ENCODE peak calls at places on chromosomes 5 and 9, in ten cellular contexts. P is heart left ventricle; T is RWPE1; M is tibial nerve; J is HL-60; A is uterus; O is pancreas; I is CD4-positive, alpha-beta memory T cell; C is breast epithelium; E is IMR-90. N is an unnamed sample.

GRCh38 chr5:32278403-32278802 is 34.3 kb downstream of the MTMR12 start:
- DNase-seq in A (no peak), O (no peak), I (peak), C (no peak), T (no peak), E (peak), J (no peak), M (no peak), P (no peak), N (no peak)

GRCh38 chr5:140916325-140916724 is 9.8 kb upstream of the PCDHAC1 start:
- DNase-seq in E (no peak), T (no peak), O (no peak), M (no peak), J (no peak), P (no peak), A (no peak), I (no peak), C (no peak), N (no peak)

GRCh38 chr5:443239-444151 is 519 bp downstream of the EXOC3 start:
- DNase-seq in I (peak), O (peak), E (no peak), T (peak), C (no peak), P (peak), A (peak), M (no peak), J (peak), N (peak)

GRCh38 chr9:21781656-21782055 is 20.8 kb upstream of the MTAP start:
- DNase-seq in P (no peak), A (no peak), C (no peak), I (no peak), O (no peak), J (no peak), M (no peak), T (no peak), E (no peak), N (no peak)

GRCh38 chr5:71482132-71482531 is 26.7 kb downstream of the BDP1 start:
- DNase-seq in O (no peak), T (peak), E (peak), P (no peak), C (peak), I (no peak), M (no peak), A (no peak), J (no peak), N (no peak)

GRCh38 chr9:133058051-133058450 is 3.7 kb upstream of the CEL start:
- DNase-seq in I (no peak), M (no peak), J (no peak), E (no peak), A (no peak), O (no peak), T (no peak), C (no peak), P (no peak), N (no peak)

GRCh38 chr5:125890387-125890955 is 532.7 kb upstream of the GRAMD2B start:
- DNase-seq in C (no peak), A (no peak), E (no peak), P (no peak), M (no peak), O (no peak), I (no peak), J (no peak), T (peak), N (no peak)

GRCh38 chr5:138149530-138149929 is 10.3 kb upstream of the NME5 start:
- DNase-seq in P (no peak), T (peak), J (no peak), M (no peak), C (no peak), A (no peak), O (no peak), I (no peak), E (peak), N (no peak)

GRCh38 chr5:146909496-146910068 is 31.0 kb upstream of the PPP2R2B start:
- DNase-seq in E (no peak), C (no peak), T (no peak), I (no peak), A (no peak), J (no peak), O (no peak), M (no peak), P (no peak), N (no peak)

GRCh38 chr9:137457406-137458193 is 1.5 kb downstream of the NSMF start:
- DNase-seq in T (no peak), I (no peak), J (no peak), M (no peak), P (peak), E (no peak), O (peak), A (peak), C (no peak), N (no peak)

GRCh38 chr9:91162784-91163440 is 198.8 kb downstream of the AUH start:
- DNase-seq in A (no peak), J (peak), M (no peak), O (no peak), I (peak), P (no peak), E (no peak), C (no peak), T (no peak), N (peak)

DNA sequence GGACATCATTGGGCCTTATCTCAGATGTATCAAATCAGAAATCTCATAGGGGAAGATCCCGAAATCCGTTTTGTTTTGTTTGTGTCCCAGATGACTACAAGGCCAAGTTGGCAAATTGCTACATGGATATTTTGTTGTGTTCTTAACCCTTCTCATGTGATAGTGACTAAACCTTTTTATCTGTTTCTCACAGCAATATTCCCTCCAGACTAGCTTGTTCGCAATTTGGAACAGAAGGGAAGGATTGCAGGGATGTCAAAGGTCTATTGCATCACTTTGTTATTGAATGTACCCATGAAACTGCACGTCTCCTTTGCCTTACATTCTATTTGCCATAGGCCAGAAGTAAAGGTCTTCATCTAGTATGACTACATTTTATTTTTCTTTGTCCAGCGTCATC is 453.9 kb downstream of the NFIB start:
- DNase-seq in E (no peak), M (no peak), T (no peak), P (no peak), O (no peak), A (peak), C (no peak), J (no peak), I (no peak), N (no peak)
- H3K27ac ChIP-seq in E (no peak), M (peak), T (no peak), P (peak), O (no peak), A (peak), C (no peak), J (no peak), I (no peak), N (no peak)

GRCh38 chr9:2740616-2741015 is 23.3 kb downstream of the KCNV2 start:
- DNase-seq in P (no peak), C (no peak), I (no peak), O (no peak), J (no peak), E (peak), M (no peak), A (no peak), T (no peak), N (no peak)

GRCh38 chr9:2741441-2742158 is 24.3 kb downstream of the KCNV2 start:
- DNase-seq in O (peak), P (no peak), T (no peak), J (no peak), I (no peak), E (no peak), M (no peak), A (no peak), C (no peak), N (no peak)

GRCh38 chr9:2743937-2744529 is 26.7 kb downstream of the KCNV2 start:
- DNase-seq in M (no peak), E (no peak), C (no peak), A (no peak), P (no peak), T (no peak), I (no peak), O (no peak), J (no peak), N (no peak)

GRCh38 chr9:2745560-2746380 is 28.5 kb downstream of the KCNV2 start:
- DNase-seq in I (no peak), M (no peak), C (no peak), E (no peak), A (no peak), T (no peak), J (no peak), P (no peak), O (no peak), N (no peak)

GRCh38 chr9:2742214-2742613 is 24.9 kb downstream of the KCNV2 start:
- DNase-seq in E (no peak), A (no peak), C (no peak), M (no peak), T (no peak), O (no peak), I (no peak), J (no peak), P (no peak), N (no peak)
- H3K27ac ChIP-seq in E (no peak), A (no peak), C (no peak), M (no peak), T (no peak), O (no peak), I (no peak), J (no peak), P (no peak), N (no peak)

DNA sequence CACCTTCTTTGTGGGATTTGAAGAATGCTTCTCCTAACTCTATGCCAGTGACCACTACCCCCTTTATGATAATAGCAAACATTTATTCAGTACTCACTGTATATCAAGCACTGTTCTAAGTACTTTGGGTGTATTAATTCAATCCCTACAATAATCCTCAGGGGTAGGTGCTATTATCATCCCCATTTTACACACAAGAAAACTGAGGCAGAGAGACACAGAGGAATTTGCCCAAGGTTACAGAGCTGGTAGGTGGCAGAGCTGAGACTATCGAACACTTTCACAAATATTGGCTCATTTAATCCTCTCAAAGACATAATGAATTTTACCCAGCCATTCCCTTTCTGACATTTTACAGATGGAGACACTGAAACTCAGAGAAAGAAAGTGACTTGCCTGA is 9.8 kb upstream of the LARP1 start:
- DNase-seq in A (no peak), C (no peak), E (no peak), P (no peak), I (no peak), O (no peak), J (no peak), M (no peak), T (no peak), N (no peak)
- H3K27ac ChIP-seq in A (no peak), C (no peak), E (no peak), P (no peak), I (no peak), O (no peak), J (no peak), M (no peak), T (no peak), N (no peak)

DNA sequence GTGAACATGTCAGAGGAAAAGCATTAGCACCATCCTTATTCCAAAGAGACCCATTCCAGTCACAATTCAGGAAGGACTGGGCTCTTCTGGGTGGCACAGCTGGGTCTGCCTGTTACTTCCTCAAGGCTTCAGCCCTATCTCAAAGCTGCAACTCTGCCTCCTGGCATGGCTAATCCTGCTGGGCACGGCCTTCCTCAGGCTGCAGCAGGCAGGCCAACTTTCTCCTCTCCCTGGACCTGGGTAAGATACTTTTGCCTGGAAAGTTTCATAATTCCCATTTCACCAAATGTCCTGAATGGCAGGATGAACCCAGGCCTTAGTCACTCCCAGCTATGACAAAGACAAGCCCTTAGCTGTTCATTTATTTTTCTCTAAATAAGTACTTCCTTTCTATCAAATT is 50.1 kb downstream of the MACROH2A1 start:
- DNase-seq in E (no peak), I (no peak), O (no peak), M (no peak), A (no peak), C (no peak), J (no peak), T (no peak), P (no peak), N (no peak)
- H3K27ac ChIP-seq in E (no peak), I (no peak), O (no peak), M (no peak), A (no peak), C (no peak), J (no peak), T (no peak), P (no peak), N (no peak)

N was measured in CD4-positive, alpha-beta T cell.